ENCODE peak calls at places on chromosome 15, in five cellular contexts. One of them, this sample, is unnamed.

GRCh38 chr15:36898522-36899126 is 201.7 kb downstream of the MEIS2 start:
- DNase-seq in NT2/D1: no peak
- DNase-seq in iPS DF 6.9: no peak
- DNase-seq in colonic mucosa: no peak
- DNase-seq in psoas muscle: no peak
- DNase-seq in this sample: no peak

GRCh38 chr15:29698030-29698701 is 124.1 kb downstream of the TJP1 start:
- DNase-seq in iPS DF 6.9: no peak
- DNase-seq in colonic mucosa: no peak
- DNase-seq in psoas muscle: no peak
- DNase-seq in NT2/D1: no peak
- DNase-seq in this sample: peak

GRCh38 chr15:62647195-62647865 is 395.2 kb upstream of the TPM1 start:
- DNase-seq in colonic mucosa: peak
- DNase-seq in iPS DF 6.9: no peak
- DNase-seq in NT2/D1: no peak
- DNase-seq in psoas muscle: peak
- DNase-seq in this sample: no peak

GRCh38 chr15:89395461-89395875 is 60.8 kb upstream of the POLG start:
- DNase-seq in iPS DF 6.9: no peak
- DNase-seq in psoas muscle: no peak
- DNase-seq in colonic mucosa: no peak
- DNase-seq in NT2/D1: no peak
- DNase-seq in this sample: no peak

GRCh38 chr15:64775551-64776401 is at the start of gene RBPMS2:
- DNase-seq in colonic mucosa: no peak
- DNase-seq in psoas muscle: peak
- DNase-seq in NT2/D1: no peak
- DNase-seq in iPS DF 6.9: no peak
- DNase-seq in this sample: no peak

GRCh38 chr15:45276851-45277250 is 24.8 kb downstream of the SLC28A2 start:
- DNase-seq in colonic mucosa: no peak
- DNase-seq in iPS DF 6.9: no peak
- DNase-seq in NT2/D1: no peak
- DNase-seq in psoas muscle: no peak
- DNase-seq in this sample: no peak

GRCh38 chr15:79872358-79873017 is 24.3 kb downstream of the MTHFS start:
- DNase-seq in NT2/D1: no peak
- DNase-seq in iPS DF 6.9: no peak
- DNase-seq in colonic mucosa: no peak
- DNase-seq in psoas muscle: no peak
- DNase-seq in this sample: no peak

GRCh38 chr15:98714906-98715305 is 66.6 kb downstream of the IGF1R start:
- DNase-seq in colonic mucosa: no peak
- DNase-seq in NT2/D1: no peak
- DNase-seq in iPS DF 6.9: no peak
- DNase-seq in psoas muscle: no peak
- DNase-seq in this sample: no peak

GRCh38 chr15:67076147-67076843 is 10.9 kb downstream of the SMAD3 start:
- DNase-seq in iPS DF 6.9: no peak
- DNase-seq in NT2/D1: no peak
- DNase-seq in colonic mucosa: no peak
- DNase-seq in psoas muscle: peak
- DNase-seq in this sample: peak

GRCh38 chr15:67784856-67785430 is 40.4 kb upstream of the SKOR1 start:
- DNase-seq in NT2/D1: no peak
- DNase-seq in psoas muscle: no peak
- DNase-seq in iPS DF 6.9: no peak
- DNase-seq in colonic mucosa: no peak
- DNase-seq in this sample: no peak

GRCh38 chr15:70318996-70319465 is 221.3 kb upstream of the TLE3 start:
- DNase-seq in psoas muscle: peak
- DNase-seq in NT2/D1: no peak
- DNase-seq in iPS DF 6.9: no peak
- DNase-seq in colonic mucosa: no peak
- DNase-seq in this sample: peak

GRCh38 chr15:72184165-72184811 is 13.3 kb downstream of the GRAMD2A start:
- DNase-seq in iPS DF 6.9: no peak
- DNase-seq in NT2/D1: no peak
- DNase-seq in psoas muscle: peak
- DNase-seq in colonic mucosa: no peak
- DNase-seq in this sample: no peak

GRCh38 chr15:82951472-82952155 is 906 bp downstream of the HOMER2 start:
- DNase-seq in NT2/D1: no peak
- DNase-seq in colonic mucosa: no peak
- DNase-seq in psoas muscle: no peak
- DNase-seq in iPS DF 6.9: no peak
- DNase-seq in this sample: no peak

GRCh38 chr15:82950295-82950694 is 2.2 kb downstream of the HOMER2 start:
- DNase-seq in NT2/D1: no peak
- DNase-seq in colonic mucosa: no peak
- DNase-seq in iPS DF 6.9: no peak
- DNase-seq in psoas muscle: no peak
- DNase-seq in this sample: no peak

GRCh38 chr15:82952156-82953081 is at the start of gene HOMER2:
- DNase-seq in psoas muscle: peak
- DNase-seq in colonic mucosa: no peak
- DNase-seq in iPS DF 6.9: no peak
- DNase-seq in NT2/D1: no peak
- DNase-seq in this sample: no peak

GRCh38 chr15:82946155-82946701 is 6.3 kb downstream of the HOMER2 start:
- DNase-seq in psoas muscle: no peak
- DNase-seq in iPS DF 6.9: no peak
- DNase-seq in colonic mucosa: no peak
- DNase-seq in NT2/D1: no peak
- DNase-seq in this sample: no peak

GRCh38 chr15:82950746-82951370 is 1.7 kb downstream of the HOMER2 start:
- DNase-seq in NT2/D1: no peak
- DNase-seq in psoas muscle: no peak
- DNase-seq in colonic mucosa: no peak
- DNase-seq in iPS DF 6.9: no peak
- DNase-seq in this sample: no peak
- H3K4me3 ChIP-seq in NT2/D1: no peak
- H3K4me3 ChIP-seq in psoas muscle: peak
- H3K4me3 ChIP-seq in colonic mucosa: no peak
- H3K4me3 ChIP-seq in iPS DF 6.9: no peak
- H3K4me3 ChIP-seq in this sample: no peak

GRCh38 chr15:51735611-51736010 is 1.8 kb downstream of the LYSMD2 start:
- DNase-seq in colonic mucosa: peak
- DNase-seq in psoas muscle: no peak
- DNase-seq in NT2/D1: no peak
- DNase-seq in iPS DF 6.9: no peak
- DNase-seq in this sample: no peak

GRCh38 chr15:51735211-51735610 is 2.2 kb downstream of the LYSMD2 start:
- DNase-seq in colonic mucosa: no peak
- DNase-seq in NT2/D1: no peak
- DNase-seq in psoas muscle: no peak
- DNase-seq in iPS DF 6.9: no peak
- DNase-seq in this sample: no peak

GRCh38 chr15:51737538-51738305 is at the start of gene LYSMD2:
- DNase-seq in colonic mucosa: peak
- DNase-seq in NT2/D1: no peak
- DNase-seq in iPS DF 6.9: no peak
- DNase-seq in psoas muscle: peak
- DNase-seq in this sample: no peak

GRCh38 chr15:51736646-51737537 is 563 bp downstream of the LYSMD2 start:
- DNase-seq in NT2/D1: no peak
- DNase-seq in iPS DF 6.9: no peak
- DNase-seq in psoas muscle: peak
- DNase-seq in colonic mucosa: peak
- DNase-seq in this sample: no peak

DNA sequence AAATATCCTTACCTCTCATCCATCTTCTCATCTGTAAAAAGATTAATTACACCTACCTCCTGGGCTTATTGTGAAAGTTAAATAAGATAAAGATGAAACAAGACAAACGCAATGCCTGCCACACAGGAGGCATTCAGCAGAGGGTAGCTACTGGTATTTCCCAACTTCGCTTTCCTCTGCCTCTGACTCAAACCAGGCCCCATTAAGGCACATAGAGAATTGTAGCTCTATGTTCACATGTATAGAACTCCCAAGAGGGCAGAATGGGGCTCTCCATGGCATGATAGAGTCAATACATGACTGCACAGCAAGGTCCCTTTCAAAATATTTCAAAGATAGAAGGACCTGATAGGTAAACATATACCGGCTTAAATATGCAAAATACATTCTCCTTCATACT is 1.4 kb downstream of the LYSMD2 start:
- DNase-seq in NT2/D1: no peak
- DNase-seq in iPS DF 6.9: no peak
- DNase-seq in psoas muscle: no peak
- DNase-seq in colonic mucosa: peak
- DNase-seq in this sample: no peak
- H3K4me3 ChIP-seq in NT2/D1: no peak
- H3K4me3 ChIP-seq in iPS DF 6.9: no peak
- H3K4me3 ChIP-seq in psoas muscle: peak
- H3K4me3 ChIP-seq in colonic mucosa: peak
- H3K4me3 ChIP-seq in this sample: no peak

DNA sequence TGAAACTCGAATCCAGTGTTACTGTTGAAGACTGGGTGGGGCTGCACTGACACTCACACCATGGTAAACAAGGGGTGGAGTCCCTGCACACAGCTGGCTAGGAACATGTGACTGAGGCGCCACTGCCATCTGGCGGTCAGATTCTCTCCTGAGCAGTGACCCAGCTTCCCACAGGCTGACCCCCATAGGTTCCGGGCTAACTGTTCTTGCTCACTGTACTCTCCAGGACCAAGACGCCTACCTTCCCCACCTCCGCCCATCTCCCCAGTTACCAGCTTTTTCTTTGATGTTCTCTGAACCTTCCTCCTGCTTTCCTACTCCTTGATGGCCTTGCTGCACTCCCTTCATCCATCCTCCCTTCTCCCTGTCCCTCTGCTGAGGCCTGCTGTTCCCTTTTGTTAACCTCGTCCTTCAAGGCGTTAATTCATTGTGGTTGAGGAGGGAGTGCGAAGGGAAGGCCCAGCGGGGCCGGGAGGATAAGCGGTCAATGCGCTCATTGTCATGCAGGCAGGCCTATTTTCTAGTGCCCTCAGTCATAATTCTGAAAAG is 115.2 kb downstream of the ATP8B4 start:
- DNase-seq in colonic mucosa: peak
- DNase-seq in NT2/D1: peak
- DNase-seq in iPS DF 6.9: peak
- DNase-seq in psoas muscle: peak
- DNase-seq in this sample: peak
- H3K4me3 ChIP-seq in colonic mucosa: no peak
- H3K4me3 ChIP-seq in NT2/D1: no peak
- H3K4me3 ChIP-seq in iPS DF 6.9: no peak
- H3K4me3 ChIP-seq in psoas muscle: no peak
- H3K4me3 ChIP-seq in this sample: no peak

GRCh38 chr15:34314491-34314890 is 23.1 kb downstream of the SLC12A6 start:
- DNase-seq in NT2/D1: no peak
- DNase-seq in colonic mucosa: no peak
- DNase-seq in psoas muscle: no peak
- DNase-seq in iPS DF 6.9: no peak
- DNase-seq in this sample: no peak
- H3K4me3 ChIP-seq in NT2/D1: no peak
- H3K4me3 ChIP-seq in colonic mucosa: no peak
- H3K4me3 ChIP-seq in psoas muscle: no peak
- H3K4me3 ChIP-seq in iPS DF 6.9: no peak
- H3K4me3 ChIP-seq in this sample: no peak

GRCh38 chr15:90402806-90403205 is 14.8 kb downstream of the IQGAP1 start:
- DNase-seq in colonic mucosa: peak
- DNase-seq in iPS DF 6.9: no peak
- DNase-seq in psoas muscle: no peak
- DNase-seq in NT2/D1: no peak
- DNase-seq in this sample: no peak

GRCh38 chr15:90400759-90401314 is 12.8 kb downstream of the IQGAP1 start:
- DNase-seq in iPS DF 6.9: no peak
- DNase-seq in NT2/D1: peak
- DNase-seq in psoas muscle: peak
- DNase-seq in colonic mucosa: peak
- DNase-seq in this sample: peak

GRCh38 chr15:90401499-90401898 is 13.5 kb downstream of the IQGAP1 start:
- DNase-seq in NT2/D1: no peak
- DNase-seq in colonic mucosa: no peak
- DNase-seq in psoas muscle: no peak
- DNase-seq in iPS DF 6.9: no peak
- DNase-seq in this sample: no peak

GRCh38 chr15:90402230-90402629 is 14.2 kb downstream of the IQGAP1 start:
- DNase-seq in iPS DF 6.9: no peak
- DNase-seq in colonic mucosa: peak
- DNase-seq in NT2/D1: no peak
- DNase-seq in psoas muscle: peak
- DNase-seq in this sample: peak

GRCh38 chr15:90400005-90400758 is 12.1 kb downstream of the IQGAP1 start:
- DNase-seq in iPS DF 6.9: no peak
- DNase-seq in psoas muscle: no peak
- DNase-seq in NT2/D1: no peak
- DNase-seq in colonic mucosa: no peak
- DNase-seq in this sample: no peak
- H3K4me3 ChIP-seq in iPS DF 6.9: no peak
- H3K4me3 ChIP-seq in psoas muscle: peak
- H3K4me3 ChIP-seq in NT2/D1: no peak
- H3K4me3 ChIP-seq in colonic mucosa: no peak
- H3K4me3 ChIP-seq in this sample: peak

DNA sequence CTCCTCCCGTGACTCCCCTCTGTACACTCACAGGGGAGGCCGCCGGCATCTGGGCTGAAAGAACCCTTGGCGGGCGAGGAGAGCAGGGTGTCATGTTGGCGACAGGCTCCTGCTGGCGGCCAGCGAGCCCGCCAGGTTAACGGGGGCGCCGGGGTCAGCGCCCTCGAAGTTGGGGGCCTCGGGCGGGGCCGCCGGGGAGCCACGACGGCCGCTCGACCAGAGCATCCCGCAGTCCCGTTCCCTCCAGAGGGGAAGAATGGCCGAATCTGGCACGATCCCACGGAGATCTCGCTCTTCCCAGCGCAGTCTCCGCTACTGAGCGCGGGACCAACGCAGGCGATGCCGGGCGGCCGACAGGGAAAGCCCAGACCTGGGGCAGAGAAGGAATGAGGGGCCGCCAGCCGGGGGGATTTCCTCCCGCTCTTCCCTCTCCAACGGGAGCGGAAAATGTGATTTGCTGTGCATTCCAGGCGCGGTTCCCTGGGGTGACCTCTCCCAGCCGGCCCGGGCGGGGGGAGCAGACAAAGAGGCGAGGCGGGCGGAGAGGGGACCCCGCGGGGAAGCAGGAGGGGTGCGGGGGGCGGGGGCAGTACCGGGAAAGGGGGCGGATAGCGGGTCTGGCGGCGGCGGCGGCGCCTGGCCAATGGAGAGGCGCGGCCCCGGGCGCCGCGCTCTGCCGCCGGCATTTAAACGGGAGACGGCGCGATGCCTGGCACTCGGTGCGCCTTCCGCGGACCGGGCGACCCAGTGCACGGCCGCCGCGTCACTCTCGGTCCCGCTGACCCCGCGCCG is at the start of gene GREM1:
- DNase-seq in colonic mucosa: peak
- DNase-seq in psoas muscle: peak
- DNase-seq in NT2/D1: no peak
- DNase-seq in iPS DF 6.9: no peak
- DNase-seq in this sample: no peak
- H3K4me3 ChIP-seq in colonic mucosa: peak
- H3K4me3 ChIP-seq in psoas muscle: peak
- H3K4me3 ChIP-seq in NT2/D1: peak
- H3K4me3 ChIP-seq in iPS DF 6.9: peak
- H3K4me3 ChIP-seq in this sample: peak